ENCODE peak calls at places on chromosomes 1 and 21, in four cellular contexts. Q is H1, G is H9, E is IMR-90. M is an unnamed sample.

GRCh38 chr1:20875198-20875973 is 88.3 kb upstream of the HP1BP3 start:
- DNase-seq in Q (no peak), E (no peak), G (no peak), M (no peak)

GRCh38 chr1:115526900-115527299 is 114.9 kb upstream of the VANGL1 start:
- DNase-seq in G (no peak), Q (no peak), E (no peak), M (no peak)

GRCh38 chr1:71228236-71228635 is 147.4 kb upstream of the ZRANB2 start:
- DNase-seq in G (no peak), E (no peak), Q (no peak), M (no peak)

GRCh38 chr1:151756291-151756690 is 7.0 kb downstream of the MRPL9 start:
- DNase-seq in Q (no peak), E (peak), G (no peak), M (no peak)

GRCh38 chr1:89512996-89513395 is 11.6 kb upstream of the LRRC8B start:
- DNase-seq in E (no peak), G (no peak), Q (no peak), M (peak)

GRCh38 chr1:181676269-181676668 is 193.0 kb downstream of the CACNA1E start:
- DNase-seq in G (peak), E (peak), Q (no peak), M (peak)

GRCh38 chr1:54463259-54464030 is 57.3 kb upstream of the SSBP3 start:
- DNase-seq in Q (no peak), G (no peak), E (no peak), M (no peak)

GRCh38 chr1:184891440-184891839 is 82.9 kb downstream of the NIBAN1 start:
- DNase-seq in E (no peak), Q (no peak), G (no peak), M (no peak)

GRCh38 chr1:103218369-103218768 is 110.0 kb upstream of the COL11A1 start:
- DNase-seq in Q (no peak), E (no peak), G (no peak), M (no peak)

GRCh38 chr1:235642021-235642942 is 7.3 kb downstream of the GNG4 start:
- DNase-seq in E (peak), Q (no peak), G (peak), M (peak)

GRCh38 chr1:109659145-109659544 is 3.2 kb downstream of the GSTM4 start:
- DNase-seq in E (no peak), G (no peak), Q (no peak), M (peak)

GRCh38 chr1:87806377-87807094 is 477.9 kb downstream of the LMO4 start:
- DNase-seq in G (no peak), E (no peak), Q (no peak), M (no peak)

GRCh38 chr1:117671781-117672501 is 66.1 kb downstream of the TENT5C start:
- DNase-seq in Q (no peak), G (peak), E (no peak), M (peak)

GRCh38 chr1:151611288-151611790 is 511 bp upstream of the SNX27 start:
- DNase-seq in G (no peak), Q (no peak), E (peak), M (peak)

GRCh38 chr1:33424205-33424604 is 6.7 kb downstream of the PHC2 start:
- DNase-seq in G (no peak), Q (no peak), E (peak), M (peak)

GRCh38 chr1:235075121-235075954 is 53.3 kb downstream of the TOMM20 start:
- DNase-seq in E (peak), G (no peak), Q (no peak), M (no peak)

GRCh38 chr1:21260405-21261129 is 29.7 kb downstream of the ECE1 start:
- DNase-seq in G (no peak), Q (no peak), E (no peak), M (no peak)

GRCh38 chr1:27339213-27339612 is 2.6 kb upstream of the SYTL1 start:
- DNase-seq in E (no peak), Q (no peak), G (no peak), M (no peak)

GRCh38 chr1:11178021-11179015 is 10.8 kb upstream of the ANGPTL7 start:
- DNase-seq in G (no peak), E (peak), Q (no peak), M (peak)

GRCh38 chr1:226135059-226135651 is 51.4 kb downstream of the ACBD3 start:
- DNase-seq in E (no peak), G (no peak), Q (no peak), M (no peak)

GRCh38 chr1:186564558-186564957 is 103.6 kb upstream of the PDC start:
- DNase-seq in Q (no peak), G (no peak), E (peak), M (no peak)

GRCh38 chr21:32917392-32918135 is 108.2 kb upstream of the OLIG2 start:
- DNase-seq in E (no peak), G (no peak), Q (no peak), M (no peak)

GRCh38 chr1:2399890-2400575 is 8.4 kb downstream of the RER1 start:
- DNase-seq in Q (no peak), G (no peak), E (no peak), M (no peak)

GRCh38 chr1:202014060-202014459 is 3.7 kb downstream of the ELF3 start:
- DNase-seq in Q (no peak), G (no peak), E (no peak), M (no peak)
- H3K4me2 ChIP-seq in Q (no peak), G (no peak), E (no peak), M (no peak)

DNA sequence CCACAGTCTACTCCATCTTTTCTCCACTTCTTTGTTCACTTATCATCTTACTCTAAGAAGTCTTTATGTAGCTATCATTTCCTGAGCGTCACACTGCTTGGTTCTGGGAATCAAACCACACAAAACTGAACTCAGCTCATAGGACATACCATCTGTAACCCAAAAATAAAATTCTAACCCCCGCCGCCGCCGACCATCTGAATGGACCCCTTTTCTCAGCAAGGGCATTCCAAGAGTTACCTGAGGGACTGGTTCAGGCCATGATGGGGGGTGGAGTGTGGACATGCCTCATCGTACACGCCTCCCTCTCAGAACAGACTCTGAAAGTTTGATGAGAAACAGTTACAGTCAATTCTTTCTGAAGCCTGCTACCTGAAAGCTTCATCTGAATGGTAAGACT is 12.6 kb upstream of the CHI3L2 start:
- DNase-seq in G (no peak), Q (no peak), E (no peak), M (no peak)
- H3K56ac ChIP-seq in G (no peak), Q (no peak), E (no peak), M (peak)

DNA sequence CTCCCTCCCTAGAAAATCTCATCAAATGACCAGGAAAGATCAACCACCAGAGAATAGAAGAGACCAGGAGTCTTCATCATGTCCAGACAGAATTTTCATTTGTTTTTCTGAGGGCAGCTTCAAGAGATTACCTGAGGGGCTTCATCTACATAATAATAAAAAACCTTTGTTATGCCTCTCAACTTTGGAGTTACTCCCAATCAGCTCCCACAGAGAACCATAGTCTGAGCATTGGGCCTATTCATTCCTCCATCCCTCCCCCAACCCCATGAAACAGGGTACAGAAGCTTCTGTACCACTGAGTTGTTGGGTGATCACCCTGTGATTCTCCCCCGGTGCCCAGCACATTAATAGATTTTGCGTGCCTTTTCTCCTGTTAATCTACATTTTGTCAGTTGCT is 53.3 kb upstream of the PRRC2C start:
- DNase-seq in Q (peak), E (no peak), G (no peak), M (no peak)
- H3K4me2 ChIP-seq in Q (peak), E (no peak), G (no peak), M (no peak)

GRCh38 chr1:164857439-164857838 is 298.5 kb downstream of the PBX1 start:
- DNase-seq in G (no peak), E (no peak), Q (no peak), M (peak)

GRCh38 chr1:164861632-164862031 is 302.6 kb downstream of the PBX1 start:
- DNase-seq in E (no peak), Q (no peak), G (no peak), M (no peak)

GRCh38 chr1:164853146-164853545 is 294.2 kb downstream of the PBX1 start:
- DNase-seq in G (no peak), E (no peak), Q (no peak), M (no peak)

GRCh38 chr1:164858233-164858632 is 299.2 kb downstream of the PBX1 start:
- DNase-seq in G (no peak), Q (no peak), E (no peak), M (peak)

GRCh38 chr1:164855930-164856329 is 296.9 kb downstream of the PBX1 start:
- DNase-seq in E (no peak), Q (no peak), G (no peak), M (peak)
- H3K56ac ChIP-seq in E (no peak), Q (no peak), G (no peak), M (no peak)

M was measured in mesendoderm.